ENCODE peak calls at places on chromosomes 1 and 21, in ten cellular contexts. M is Right ventricle myocardium inferior; A is EL; T is GM04503; U is GM13977; R is Panc1; B is HEK293T; C is NCI-H2081; I is activated CD8-positive, alpha-beta memory T cell treated with anti-CD3 and anti-CD28 coated beads, Interleukin-2, amount 50 U/mL, for 4 hours; Q is activated gamma-delta T cell treated with anti-CD3 and anti-CD28 coated beads, Interleukin-2, amount 50 U/mL, for 16 hours. J is an unnamed sample.

GRCh38 chr1:184506501-184506900 is 119.7 kb downstream of the C1orf21 start:
- DNase-seq in M (no peak), A (no peak), T (no peak), U (no peak), R (no peak), B (no peak), C (no peak), I (no peak), Q (no peak), J (no peak)

GRCh38 chr21:39051561-39051949 is 131.7 kb downstream of the PSMG1 start:
- DNase-seq in M (no peak), A (peak; percentile 89), T (peak; percentile 65), U (no peak), R (no peak), B (no peak), C (no peak), I (no peak), Q (no peak), J (no peak)

GRCh38 chr1:156813298-156813697 is 3.4 kb downstream of the SH2D2A start:
- DNase-seq in M (no peak), A (no peak), T (no peak), U (no peak), R (no peak), B (no peak), C (no peak), I (no peak), Q (no peak), J (no peak)

GRCh38 chr1:12082988-12083387 is 19.9 kb downstream of the TNFRSF8 start:
- DNase-seq in M (no peak), A (no peak), T (no peak), U (no peak), R (no peak), B (no peak), C (no peak), I (no peak), Q (no peak), J (no peak)

GRCh38 chr1:17509320-17509719 is 30.2 kb upstream of the ARHGEF10L start:
- DNase-seq in M (no peak), A (no peak), T (no peak), U (no peak), R (no peak), B (no peak), C (no peak), I (no peak), Q (no peak), J (no peak)

GRCh38 chr1:31556481-31557006 is 19.8 kb upstream of the TINAGL1 start:
- DNase-seq in M (no peak), A (no peak), T (no peak), U (no peak), R (no peak), B (no peak), C (no peak), I (no peak), Q (no peak), J (no peak)

GRCh38 chr1:24920155-24920925 is 9.7 kb downstream of the RUNX3 start:
- DNase-seq in M (no peak), A (peak; percentile 75), T (peak; percentile 53), U (no peak), R (no peak), B (no peak), C (no peak), I (no peak), Q (no peak), J (no peak)

GRCh38 chr21:38228115-38228514 is 28.7 kb upstream of the KCNJ15 start:
- DNase-seq in M (no peak), A (no peak), T (no peak), U (no peak), R (no peak), B (no peak), C (no peak), I (no peak), Q (no peak), J (no peak)

GRCh38 chr1:160108888-160109662 is 6.5 kb upstream of the ATP1A2 start:
- DNase-seq in M (no peak), A (peak; percentile 67), T (no peak), U (peak; percentile 62), R (no peak), B (peak; percentile 69), C (no peak), I (no peak), Q (no peak), J (no peak)

J was measured in right cardiac atrium.